ENCODE peak calls at places on chromosomes 13 and 19, in eight cellular contexts. J is mammary epithelial cell; L is stomach; K is transverse colon; Z is naive thymus-derived CD4-positive, alpha-beta T cell; F is ascending aorta; C is fibroblast of lung; B is BE2C. X is an unnamed sample. For H3K27me3 and H3K36me3, the result is how much of the 10 kb centered on the place peaks cover.

GRCh38 chr19:28494466-28494865 is 718.5 kb downstream of the UQCRFS1 start:
- DNase-seq in B (no peak), F (no peak), Z (no peak), K (no peak), L (no peak), J (no peak), C (no peak), X (no peak)

GRCh38 chr19:49241769-49242168 is 83.2 kb downstream of the SLC6A16 start:
- DNase-seq in F (no peak), J (no peak), Z (no peak), B (no peak), K (no peak), C (no peak), L (no peak), X (no peak)

GRCh38 chr13:94640676-94641075 is 39.0 kb downstream of the GPR180 start:
- DNase-seq in B (no peak), K (no peak), Z (no peak), C (no peak), J (peak), F (no peak), L (no peak), X (no peak)

GRCh38 chr19:46571495-46571894 is 29.6 kb upstream of the CALM3 start:
- DNase-seq in C (no peak), K (no peak), L (no peak), B (peak), J (peak), Z (no peak), F (no peak), X (no peak)

GRCh38 chr13:98890920-98891319 is 86.9 kb downstream of the DOCK9 start:
- DNase-seq in Z (no peak), B (no peak), K (no peak), C (no peak), J (no peak), L (no peak), F (no peak), X (no peak)

GRCh38 chr13:79030513-79030912 is 371.6 kb upstream of the OBI1 start:
- DNase-seq in L (no peak), Z (no peak), J (no peak), K (no peak), B (no peak), C (no peak), F (no peak), X (no peak)

GRCh38 chr13:97141564-97142005 is 80.5 kb upstream of the MBNL2 start:
- DNase-seq in B (peak), J (peak), Z (no peak), K (peak), C (peak), L (peak), F (no peak), X (no peak)

GRCh38 chr19:39409886-39410619 is 2.4 kb upstream of the PLEKHG2 start:
- DNase-seq in K (peak), B (peak), Z (peak), J (no peak), L (peak), F (peak), C (peak), X (peak)

GRCh38 chr19:39497850-39498261 is 891 bp upstream of the DLL3 start:
- DNase-seq in L (no peak), J (no peak), F (no peak), Z (no peak), B (peak), K (peak), C (peak), X (no peak)

GRCh38 chr19:2984196-2984490 is 6.8 kb downstream of the TLE6 start:
- DNase-seq in F (no peak), C (no peak), K (no peak), L (no peak), J (no peak), B (no peak), Z (no peak), X (no peak)

GRCh38 chr19:57719424-57719823 is 8.0 kb downstream of the ZNF671 start:
- DNase-seq in Z (no peak), J (no peak), F (no peak), B (no peak), L (no peak), C (no peak), K (no peak), X (no peak)

GRCh38 chr13:50720856-50721663 is 122.4 kb downstream of the DLEU7 start:
- DNase-seq in Z (no peak), F (no peak), K (no peak), J (no peak), L (no peak), C (no peak), B (no peak), X (no peak)

GRCh38 chr13:46804391-46804815 is 7.4 kb upstream of the ESD start:
- DNase-seq in F (no peak), J (peak), C (peak), Z (no peak), L (no peak), K (no peak), B (no peak), X (no peak)

GRCh38 chr19:12720851-12721655 is 2.7 kb downstream of the TNPO2 start:
- DNase-seq in F (no peak), J (peak), C (peak), L (no peak), B (no peak), Z (peak), K (peak), X (no peak)

GRCh38 chr13:90118467-90119071 is 1228.9 kb upstream of the MIR17HG start:
- DNase-seq in J (no peak), L (no peak), F (no peak), Z (no peak), B (no peak), K (no peak), C (no peak), X (no peak)

GRCh38 chr19:23183251-23183650 is 66.4 kb downstream of the ZNF730 start:
- DNase-seq in L (no peak), B (no peak), Z (no peak), J (no peak), C (no peak), F (no peak), K (no peak), X (no peak)

GRCh38 chr13:109700176-109700575 is 86.2 kb downstream of the IRS2 start:
- DNase-seq in B (peak), K (peak), Z (no peak), F (peak), L (peak), J (peak), C (peak), X (no peak)

GRCh38 chr19:48495391-48495790 is 16.2 kb downstream of the LMTK3 start:
- DNase-seq in L (no peak), B (no peak), C (no peak), J (no peak), K (no peak), F (no peak), Z (no peak), X (no peak)

GRCh38 chr13:40187324-40187795 is 479.1 kb downstream of the FOXO1 start:
- DNase-seq in K (no peak), B (no peak), F (no peak), Z (peak), C (no peak), J (no peak), L (no peak), X (peak)

GRCh38 chr13:90447034-90447734 is 900.3 kb upstream of the MIR17HG start:
- DNase-seq in F (no peak), B (no peak), K (no peak), L (no peak), J (no peak), Z (no peak), C (no peak), X (no peak)

GRCh38 chr19:7552781-7553180 is 17.3 kb downstream of the PNPLA6 start:
- DNase-seq in K (no peak), B (no peak), Z (no peak), J (no peak), L (no peak), F (no peak), C (no peak), X (no peak)

GRCh38 chr13:73245271-73245670 is 186.5 kb downstream of the KLF5 start:
- DNase-seq in C (no peak), B (no peak), K (no peak), J (no peak), Z (no peak), F (no peak), L (no peak), X (no peak)

GRCh38 chr13:110236831-110237261 is 70.1 kb downstream of the COL4A1 start:
- DNase-seq in B (no peak), C (no peak), L (no peak), Z (no peak), F (no peak), J (no peak), K (no peak), X (no peak)

GRCh38 chr19:39841041-39841440 is 5.1 kb downstream of the FBL start:
- DNase-seq in B (no peak), F (no peak), J (no peak), L (no peak), C (no peak), Z (no peak), K (no peak), X (no peak)

GRCh38 chr13:110307697-110308376 is 753 bp downstream of the COL4A2 start:
- DNase-seq in F (no peak), K (no peak), J (peak), L (no peak), C (peak), Z (no peak), B (no peak), X (no peak)

GRCh38 chr13:113926951-113927660 is 46.8 kb downstream of the C13orf46 start:
- DNase-seq in K (no peak), C (no peak), B (peak), F (no peak), L (peak), Z (no peak), J (no peak), X (no peak)

GRCh38 chr19:42175952-42176648 is 41.4 kb downstream of the DEDD2 start:
- DNase-seq in F (no peak), K (no peak), J (no peak), Z (no peak), C (peak), L (no peak), B (peak), X (no peak)

GRCh38 chr19:4049432-4049831 is 17.3 kb downstream of the ZBTB7A start:
- DNase-seq in J (no peak), C (no peak), B (no peak), L (peak), K (no peak), F (no peak), Z (no peak), X (no peak)

GRCh38 chr13:75101997-75102720 is 379.8 kb downstream of the TBC1D4 start:
- DNase-seq in J (peak), L (no peak), B (peak), C (peak), K (no peak), Z (no peak), F (no peak), X (no peak)

GRCh38 chr19:16134510-16134909 is 9.0 kb upstream of the HSH2D start:
- DNase-seq in B (no peak), F (no peak), C (no peak), K (peak), Z (no peak), J (no peak), L (no peak), X (no peak)
- H3K27me3 ChIP-seq in B (under half), F (under half), C (under half), K (under half), Z (under half), J (under half), L (under half), X (under half)

DNA sequence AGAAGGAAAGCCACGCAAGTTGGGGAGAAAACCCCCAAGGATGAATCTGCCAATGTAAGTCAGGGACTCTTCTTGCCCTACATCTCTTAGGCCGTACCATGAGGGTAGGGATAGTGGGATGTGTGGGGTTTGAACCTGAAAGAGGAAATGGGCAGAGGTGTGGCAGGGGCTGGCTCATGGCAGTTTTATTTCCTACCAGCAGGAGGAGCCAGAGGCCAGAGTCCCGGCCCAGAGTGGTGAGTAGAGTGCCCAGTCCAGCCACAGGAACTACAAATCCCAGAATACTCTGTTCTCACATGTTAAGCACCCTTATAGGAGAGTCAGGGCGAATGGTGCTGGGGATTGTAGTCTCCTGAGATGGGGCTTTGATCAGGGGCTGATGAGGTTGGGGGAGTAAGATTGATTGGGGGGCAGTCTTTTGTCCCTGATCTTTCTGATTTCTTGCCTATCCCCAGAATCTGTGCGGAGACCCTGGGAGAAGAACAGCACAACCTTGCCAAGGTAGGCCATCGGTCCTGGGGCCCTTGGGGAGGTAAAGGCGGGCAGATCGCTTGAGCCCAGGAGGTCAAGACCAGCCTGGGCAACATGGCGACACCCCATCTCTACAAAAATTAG is 16.5 kb downstream of the VASP start:
- DNase-seq in C (peak), K (peak), L (peak), Z (peak), J (peak), F (peak), B (peak), X (peak)
- H3K36me3 ChIP-seq in C (under half), K (under half), L (half or more), Z (half or more), J (under half), F (half or more), B (under half), X (under half)

DNA sequence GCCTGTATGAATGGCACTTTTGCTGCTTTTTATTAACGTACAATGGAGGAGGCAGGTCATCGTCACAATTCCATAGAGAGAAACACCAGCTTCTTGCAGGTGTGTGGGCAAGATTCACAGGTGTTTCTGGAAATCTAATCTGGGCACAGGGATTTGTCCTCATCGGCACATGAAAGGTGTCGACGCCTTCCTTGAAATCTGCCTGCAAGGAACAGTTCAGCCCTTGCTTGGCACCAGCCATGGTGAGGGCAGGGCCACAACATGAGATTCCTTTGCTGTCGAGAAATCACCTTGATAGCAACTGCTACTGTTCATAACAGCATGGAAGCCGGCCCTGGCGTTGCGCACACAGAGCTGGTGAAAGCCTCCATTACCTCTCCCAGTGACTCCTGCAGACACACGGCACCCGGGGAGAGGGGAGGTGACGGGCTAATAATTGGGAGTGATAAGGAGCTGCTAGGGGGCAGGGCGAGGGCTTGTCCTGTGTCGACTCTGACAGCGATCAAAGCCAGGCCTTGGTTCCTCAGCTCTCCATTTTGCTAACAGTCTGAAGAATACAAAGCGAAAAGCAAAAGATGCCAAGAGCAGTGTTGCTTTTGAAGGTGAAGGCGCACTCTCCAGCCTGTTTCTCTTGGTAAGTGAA is 66.4 kb downstream of the EFNB2 start:
- DNase-seq in L (peak), Z (no peak), F (no peak), J (no peak), C (no peak), B (no peak), K (no peak), X (no peak)
- H3K27me3 ChIP-seq in L (under half), Z (under half), F (under half), J (under half), C (under half), B (under half), K (under half), X (under half)

DNA sequence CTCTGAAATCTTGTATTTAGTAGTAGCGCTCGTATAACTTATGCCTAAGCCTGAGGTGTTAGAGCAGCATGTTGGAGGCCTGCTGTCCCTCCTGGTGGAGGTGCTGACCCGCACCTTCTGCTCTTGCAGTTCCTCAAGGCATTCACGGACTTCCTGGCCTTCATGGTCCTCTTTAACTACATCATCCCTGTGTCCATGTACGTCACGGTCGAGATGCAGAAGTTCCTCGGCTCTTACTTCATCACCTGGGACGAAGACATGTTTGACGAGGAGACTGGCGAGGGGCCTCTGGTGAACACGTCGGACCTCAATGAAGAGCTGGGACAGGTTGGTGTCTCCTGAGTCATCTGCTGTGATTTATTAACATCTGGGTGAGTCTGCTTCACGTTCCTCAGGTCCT is 136.7 kb downstream of the ATP11A start:
- DNase-seq in K (no peak), F (no peak), L (no peak), Z (no peak), C (no peak), J (no peak), B (no peak), X (no peak)
- H3K36me3 ChIP-seq in K (under half), F (half or more), L (half or more), Z (half or more), C (under half), J (under half), B (under half), X (under half)